ENCODE peak calls at places on chromosome X, in nine cellular contexts. X, Y, U, M, I, T, W, R and Z are unnamed samples.

GRCh38 chrX:136652822-136653723 is 5.1 kb downstream of the CD40LG start:
- DNase-seq in X (no peak), Y (peak; percentile 7), U (no peak), M (no peak), I (no peak), T (no peak), W (no peak), R (no peak), Z (no peak)

GRCh38 chrX:19548279-19548678 is 33.0 kb upstream of the MAP3K15 start:
- DNase-seq in X (no peak), Y (no peak), U (no peak), M (no peak), I (no peak), T (no peak), W (no peak), R (no peak), Z (no peak)

GRCh38 chrX:80810365-80810978 is 795 bp upstream of the BRWD3 start:
- DNase-seq in X (no peak), Y (peak; percentile 4), U (no peak), M (no peak), I (no peak), T (no peak), W (no peak), R (no peak), Z (no peak)

GRCh38 chrX:30690330-30690729 is 37.1 kb downstream of the GK start:
- DNase-seq in X (no peak), Y (peak; percentile 36), U (no peak), M (peak; percentile 11), I (no peak), T (no peak), W (no peak), R (peak; percentile 6), Z (no peak)

GRCh38 chrX:41381685-41382084 is 47.7 kb downstream of the DDX3X start:
- DNase-seq in X (peak; percentile 41), Y (peak; percentile 84), U (peak; percentile 52), M (peak; percentile 13), I (no peak), T (no peak), W (peak; percentile 17), R (peak; percentile 73), Z (no peak)

GRCh38 chrX:115392871-115393270 is 103.4 kb downstream of the LUZP4 start:
- DNase-seq in X (no peak), Y (no peak), U (no peak), M (no peak), I (no peak), T (no peak), W (no peak), R (no peak), Z (no peak)

GRCh38 chrX:119507206-119507605 is 39.0 kb downstream of the SLC25A5 start:
- DNase-seq in X (no peak), Y (no peak), U (no peak), M (no peak), I (no peak), T (no peak), W (no peak), R (no peak), Z (no peak)

GRCh38 chrX:119757979-119758681 is at the start of gene SOWAHD:
- DNase-seq in X (no peak), Y (no peak), U (peak; percentile 24), M (peak; percentile 73), I (peak; percentile 61), T (peak; percentile 26), W (no peak), R (no peak), Z (no peak)

GRCh38 chrX:39850630-39851152 is 247.1 kb downstream of the BCOR start:
- DNase-seq in X (peak; percentile 37), Y (peak; percentile 75), U (peak; percentile 23), M (no peak), I (peak; percentile 23), T (no peak), W (no peak), R (peak; percentile 54), Z (no peak)

GRCh38 chrX:115112411-115112810 is 76.8 kb upstream of the RBMXL3 start:
- DNase-seq in X (no peak), Y (no peak), U (no peak), M (no peak), I (no peak), T (no peak), W (no peak), R (no peak), Z (no peak)

GRCh38 chrX:42944381-42944998 is 166.5 kb upstream of the PPP1R2C start:
- DNase-seq in X (no peak), Y (no peak), U (no peak), M (no peak), I (no peak), T (no peak), W (no peak), R (no peak), Z (no peak)

GRCh38 chrX:41921492-41922124 is 1.7 kb downstream of the CASK start:
- DNase-seq in X (peak; percentile 23), Y (peak; percentile 68), U (no peak), M (no peak), I (no peak), T (no peak), W (no peak), R (peak; percentile 27), Z (no peak)

DNA sequence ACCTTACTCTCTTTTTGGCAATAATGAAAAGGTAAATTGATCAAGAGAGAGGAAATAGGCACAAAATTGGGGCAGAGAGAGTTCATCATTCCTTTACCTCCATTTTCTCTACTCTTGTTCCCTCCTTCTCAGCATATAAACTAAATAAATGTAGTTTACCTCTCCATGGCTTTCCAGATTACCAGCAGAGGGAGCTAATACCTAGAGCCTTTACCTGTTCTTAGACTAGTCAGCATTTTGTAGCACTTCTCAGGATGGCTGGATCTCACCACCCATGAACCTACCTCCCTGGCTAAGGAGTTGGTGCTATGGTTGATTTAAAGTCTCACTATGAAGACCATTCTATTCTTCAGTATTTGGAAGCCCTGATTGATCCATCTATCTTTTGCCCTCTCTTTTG is 15.7 kb downstream of the OFD1 start:
- DNase-seq in X (no peak), Y (peak; percentile 56), U (peak; percentile 36), M (peak; percentile 60), I (no peak), T (no peak), W (no peak), R (peak; percentile 51), Z (no peak)
- TF ChIP-seq CTCF in X (peak; percentile 65), Y (peak; percentile 62), U (peak; percentile 33), M (peak; percentile 60), I (peak; percentile 41), T (peak; percentile 63), W (peak; percentile 18), R (peak; percentile 68), Z (peak; percentile 69)

DNA sequence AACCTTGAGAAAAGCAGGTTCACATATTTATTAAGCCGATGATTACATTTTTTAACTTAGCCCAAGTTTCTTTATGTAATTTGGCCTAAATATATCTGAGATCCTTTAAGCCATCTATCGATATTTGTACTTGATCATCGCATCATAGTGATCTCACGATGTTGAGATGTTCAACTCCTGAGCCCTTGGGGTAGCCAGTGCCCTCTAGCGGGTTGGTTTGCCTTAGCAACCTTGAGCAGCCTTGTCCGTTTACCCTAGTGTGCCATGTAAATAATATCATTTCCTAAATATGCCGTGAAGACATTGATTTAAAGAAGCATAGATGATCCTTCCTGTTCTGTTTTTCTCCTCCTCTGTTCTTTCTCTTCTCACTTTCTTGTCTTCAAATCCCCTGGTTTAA is 432.2 kb downstream of the RPA4 start:
- DNase-seq in X (no peak), Y (no peak), U (no peak), M (peak; percentile 55), I (no peak), T (no peak), W (no peak), R (no peak), Z (no peak)
- TF ChIP-seq CTCF in X (peak; percentile 18), Y (no peak), U (no peak), M (peak; percentile 62), I (peak; percentile 11), T (peak; percentile 16), W (no peak), R (no peak), Z (peak; percentile 32)

DNA sequence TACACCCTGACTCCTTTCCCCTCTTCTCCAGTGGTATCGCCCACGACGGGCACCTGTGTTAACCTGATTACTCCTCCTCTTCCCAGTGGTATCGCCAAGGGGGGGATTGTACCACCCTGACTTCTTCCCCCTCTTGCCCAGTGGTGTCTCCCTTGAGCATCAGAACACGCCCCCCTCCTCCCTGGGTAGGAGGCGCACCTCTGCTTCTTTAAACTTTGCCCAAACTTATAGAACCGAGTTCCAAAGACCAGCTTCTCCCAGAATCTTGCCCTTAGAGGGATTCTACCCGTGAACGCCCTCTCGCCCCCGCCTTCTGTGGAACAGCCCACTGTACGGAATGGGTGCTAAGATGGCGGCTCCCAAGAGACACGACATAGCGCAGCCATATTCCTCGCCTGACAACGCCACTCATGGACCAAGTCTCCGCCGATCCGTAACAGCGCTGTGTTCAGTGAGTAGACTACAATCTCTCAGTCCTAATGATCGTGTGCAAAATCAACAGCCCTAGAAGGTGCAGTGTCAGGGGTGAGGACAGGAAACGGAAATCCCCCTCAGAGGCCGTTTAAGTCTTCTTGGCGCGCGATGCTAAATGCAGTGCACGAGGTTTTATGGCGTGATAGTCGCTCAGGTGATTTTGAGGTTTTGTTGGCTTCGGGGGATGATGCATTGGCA is 4.2 kb upstream of the ZNF157 start:
- DNase-seq in X (no peak), Y (peak; percentile 81), U (peak; percentile 65), M (peak; percentile 82), I (peak; percentile 62), T (peak; percentile 45), W (no peak), R (peak; percentile 71), Z (peak; percentile 74)
- TF ChIP-seq CTCF in X (no peak), Y (peak; percentile 5), U (no peak), M (no peak), I (no peak), T (no peak), W (no peak), R (peak; percentile 12), Z (no peak)

DNA sequence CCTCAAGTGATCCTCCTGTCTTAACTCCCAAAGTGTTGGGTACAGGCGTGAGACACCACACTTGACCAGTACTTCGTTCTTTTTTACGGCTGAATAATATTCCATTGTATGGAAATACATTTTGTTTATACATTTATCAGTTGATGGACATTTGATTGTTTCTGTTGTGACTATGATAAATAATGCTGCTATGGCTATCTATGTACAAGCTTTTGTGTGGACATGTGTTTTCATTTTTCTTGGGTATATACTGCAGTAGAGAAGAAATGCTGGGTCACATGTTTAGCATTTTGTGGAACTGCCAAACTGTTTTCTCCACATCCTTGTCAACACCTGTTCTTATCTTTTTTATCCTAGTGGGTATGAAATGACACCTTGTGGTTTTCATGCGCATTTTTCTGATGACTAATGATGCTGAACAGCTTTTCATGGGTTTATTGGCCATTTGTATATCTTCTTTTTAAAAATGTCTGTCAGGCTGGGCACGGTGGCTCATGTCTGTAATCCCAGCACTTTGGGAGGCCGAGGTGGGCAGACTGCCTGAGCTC is 37.3 kb downstream of the SAT1 start:
- DNase-seq in X (no peak), Y (peak; percentile 55), U (no peak), M (no peak), I (no peak), T (no peak), W (no peak), R (no peak), Z (no peak)
- TF ChIP-seq CTCF in X (no peak), Y (no peak), U (no peak), M (no peak), I (no peak), T (no peak), W (no peak), R (no peak), Z (no peak)